ENCODE peak calls at places on chromosomes 7 and 10, in four cellular contexts. S is progenitor cell of endocrine pancreas, U is WERI-Rb-1, C is left lung. V is an unnamed sample.

GRCh38 chr10:28130267-28130666 is 131.4 kb upstream of the ODAD2 start:
- DNase-seq in S (no peak), C (no peak), U (no peak), V (no peak)

GRCh38 chr10:92809845-92810244 is 38.5 kb upstream of the EXOC6 start:
- DNase-seq in C (no peak), U (no peak), S (no peak), V (no peak)

GRCh38 chr7:47485640-47486435 is 96.1 kb downstream of the TNS3 start:
- DNase-seq in U (no peak), C (peak), S (no peak), V (no peak)

GRCh38 chr10:90288403-90288933 is 569.4 kb downstream of the HTR7 start:
- DNase-seq in U (no peak), C (no peak), S (no peak), V (no peak)

GRCh38 chr10:61628199-61628874 is 34.4 kb upstream of the CABCOCO1 start:
- DNase-seq in S (no peak), U (no peak), C (no peak), V (no peak)

GRCh38 chr10:103911021-103911459 is 6.9 kb downstream of the STN1 start:
- DNase-seq in S (no peak), U (no peak), C (no peak), V (no peak)

GRCh38 chr10:69421611-69422308 is 5.0 kb upstream of the TACR2 start:
- DNase-seq in C (peak), S (no peak), U (no peak), V (no peak)

GRCh38 chr7:55533050-55533728 is 39.1 kb downstream of the VOPP1 start:
- DNase-seq in C (no peak), S (no peak), U (no peak), V (no peak)

GRCh38 chr7:64870656-64871055 is 32.4 kb upstream of the ZNF273 start:
- DNase-seq in C (no peak), S (no peak), U (no peak), V (peak)

GRCh38 chr7:30931161-30931926 is 19.7 kb downstream of the AQP1 start:
- DNase-seq in U (no peak), S (peak), C (no peak), V (peak)

GRCh38 chr7:25456467-25457171 is 228.3 kb upstream of the NPVF start:
- DNase-seq in C (no peak), S (no peak), U (peak), V (no peak)

GRCh38 chr7:76346097-76346496 is 12.7 kb downstream of the YWHAG start:
- DNase-seq in S (no peak), U (no peak), C (no peak), V (no peak)

GRCh38 chr10:105793071-105793470 is 1152.0 kb downstream of the SORCS3 start:
- DNase-seq in S (no peak), U (no peak), C (no peak), V (no peak)

GRCh38 chr7:69651101-69651590 is 52.9 kb downstream of the AUTS2 start:
- DNase-seq in U (no peak), C (no peak), S (no peak), V (no peak)

GRCh38 chr7:47946581-47947354 is 1.5 kb downstream of the PKD1L1 start:
- DNase-seq in U (no peak), C (no peak), S (no peak), V (no peak)

GRCh38 chr7:141631525-141631924 is 70.4 kb downstream of the DENND11 start:
- DNase-seq in U (no peak), C (no peak), S (no peak), V (no peak)

GRCh38 chr7:34220501-34220900 is 315.2 kb downstream of the BMPER start:
- DNase-seq in U (no peak), S (no peak), C (no peak), V (no peak)

GRCh38 chr7:130444230-130444629 is 3.4 kb upstream of the CEP41 start:
- DNase-seq in C (no peak), S (no peak), U (no peak), V (no peak)

GRCh38 chr10:34804306-34804705 is 10.8 kb downstream of the PARD3 start:
- DNase-seq in S (no peak), C (no peak), U (no peak), V (no peak)

GRCh38 chr7:26696978-26697377 is 167.4 kb downstream of the SKAP2 start:
- DNase-seq in C (no peak), S (no peak), U (no peak), V (no peak)

GRCh38 chr10:24039897-24040296 is 169.0 kb upstream of the KIAA1217 start:
- DNase-seq in S (no peak), C (no peak), U (no peak), V (no peak)

GRCh38 chr10:130261766-130262165 is 125.6 kb downstream of the GLRX3 start:
- DNase-seq in C (no peak), S (no peak), U (no peak), V (no peak)

GRCh38 chr7:107130487-107131220 is 38.1 kb upstream of the HBP1 start:
- DNase-seq in C (no peak), S (no peak), U (no peak), V (no peak)

GRCh38 chr7:44685723-44686122 is 62.9 kb upstream of the ZMIZ2 start:
- DNase-seq in S (no peak), C (no peak), U (no peak), V (no peak)

GRCh38 chr7:103124429-103124979 is 24.4 kb downstream of the NAPEPLD start:
- DNase-seq in U (no peak), S (no peak), C (no peak), V (no peak)

GRCh38 chr7:130895006-130895750 is 161.2 kb upstream of the KLF14 start:
- DNase-seq in C (no peak), U (no peak), S (no peak), V (no peak)

GRCh38 chr7:3673524-3673923 is 372.5 kb downstream of the SDK1 start:
- DNase-seq in C (no peak), U (peak), S (no peak), V (no peak)

GRCh38 chr10:34649385-34649784 is 165.7 kb downstream of the PARD3 start:
- DNase-seq in U (no peak), C (no peak), S (no peak), V (no peak)

GRCh38 chr7:132145466-132145865 is 430.8 kb downstream of the PLXNA4 start:
- DNase-seq in C (no peak), S (no peak), U (peak), V (no peak)

GRCh38 chr7:121313793-121314676 is 14.8 kb upstream of the WNT16 start:
- DNase-seq in U (no peak), C (no peak), S (no peak), V (no peak)

GRCh38 chr10:123855013-123855684 is 36.5 kb downstream of the CPXM2 start:
- DNase-seq in C (no peak), S (no peak), U (no peak), V (no peak)

GRCh38 chr10:75967491-75967890 is 536.1 kb downstream of the LRMDA start:
- DNase-seq in S (no peak), U (peak), C (no peak), V (no peak)

GRCh38 chr7:87216701-87217508 is 2.6 kb downstream of the TMEM243 start:
- DNase-seq in S (no peak), C (no peak), U (no peak), V (no peak)

GRCh38 chr7:22147113-22147512 is 201.4 kb upstream of the CDCA7L start:
- DNase-seq in U (peak), S (no peak), C (no peak), V (no peak)

GRCh38 chr7:9488555-9488954 is 1055.1 kb downstream of the NXPH1 start:
- DNase-seq in U (no peak), C (no peak), S (no peak), V (no peak)

GRCh38 chr7:41656357-41656756 is 46.5 kb downstream of the INHBA start:
- DNase-seq in C (no peak), S (no peak), U (no peak), V (no peak)

GRCh38 chr7:46139079-46139478 is 218.0 kb upstream of the IGFBP3 start:
- DNase-seq in S (no peak), U (no peak), C (no peak), V (no peak)

GRCh38 chr10:14665865-14666857 is 108.5 kb downstream of the FAM107B start:
- DNase-seq in S (no peak), C (no peak), U (no peak), V (no peak)

DNA sequence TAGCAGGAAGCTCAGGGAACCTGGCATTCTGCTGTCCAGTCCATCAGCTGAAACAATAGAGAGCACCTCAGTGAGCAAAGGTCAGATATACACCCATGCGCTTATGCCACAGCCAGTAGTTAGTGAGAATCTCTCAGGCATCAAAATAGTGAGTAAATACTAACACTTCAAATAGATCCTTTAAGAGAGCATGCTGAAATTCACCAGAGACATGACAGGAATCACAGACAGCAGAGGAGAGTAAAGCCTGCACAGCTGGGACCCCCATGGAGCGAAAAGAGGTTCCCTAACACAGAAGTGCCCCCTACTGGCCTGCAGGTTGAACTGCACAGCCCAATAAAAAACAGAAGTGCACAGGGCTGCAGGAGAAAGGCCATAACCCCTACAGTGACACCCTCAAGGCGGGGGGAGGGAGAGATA is 57.6 kb upstream of the ANTXRL start:
- DNase-seq in C (no peak), S (no peak), U (peak), V (no peak)
- TF ChIP-seq CTCF in C (peak), S (peak), U (peak), V (peak)

GRCh38 chr10:10256860-10257259 is 760.8 kb upstream of the CELF2 start:
- DNase-seq in C (no peak), S (no peak), U (no peak), V (no peak)

DNA sequence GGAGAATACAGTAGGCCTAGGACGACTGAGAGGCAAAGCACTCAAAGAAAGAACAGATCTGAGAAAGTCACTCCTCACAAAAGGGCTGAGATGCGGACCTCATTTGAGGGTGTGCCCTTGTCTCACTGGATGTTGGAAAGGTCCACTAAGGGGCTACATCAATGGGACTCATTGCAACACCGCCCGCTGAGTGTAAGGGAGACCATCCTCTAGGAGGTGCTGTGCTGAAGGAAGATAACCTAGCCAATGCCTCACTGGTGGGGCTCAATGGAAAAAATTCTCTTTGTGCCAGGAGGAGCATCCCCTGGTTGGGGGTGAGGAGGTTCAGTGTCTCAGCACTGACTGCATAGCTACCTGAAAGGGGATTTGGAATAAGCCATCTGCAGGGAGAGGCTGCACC is 758.7 kb upstream of the CELF2 start:
- DNase-seq in U (no peak), S (no peak), C (no peak), V (no peak)
- TF ChIP-seq CTCF in U (no peak), S (no peak), C (no peak), V (no peak)

DNA sequence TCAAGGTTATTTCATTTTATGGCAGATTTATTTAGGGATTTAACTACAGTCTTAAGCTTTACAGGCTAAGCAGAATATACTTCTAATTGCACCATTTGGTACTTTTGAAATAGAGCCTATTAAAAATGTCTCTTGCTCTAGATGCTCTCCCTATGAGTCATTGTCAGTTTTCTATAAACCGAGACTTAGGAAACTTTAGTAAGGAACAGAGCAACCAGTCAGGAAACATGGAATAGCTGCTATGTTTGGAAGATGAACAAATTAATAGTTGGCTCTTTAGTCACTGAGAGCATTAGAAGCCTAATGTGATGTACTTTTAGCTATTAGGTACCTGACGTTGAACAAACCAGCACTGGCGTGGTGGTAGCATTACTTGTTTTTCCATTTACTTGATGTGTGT is 35.3 kb downstream of the INPP5F start:
- DNase-seq in C (no peak), S (no peak), U (no peak), V (no peak)
- TF ChIP-seq CTCF in C (no peak), S (no peak), U (no peak), V (no peak)

GRCh38 chr7:74190259-74190658 is 16.1 kb downstream of the EIF4H start:
- DNase-seq in S (no peak), C (no peak), U (no peak), V (no peak)

GRCh38 chr7:74185016-74185415 is 10.9 kb downstream of the EIF4H start:
- DNase-seq in C (no peak), S (no peak), U (no peak), V (no peak)

GRCh38 chr7:74185636-74186035 is 11.5 kb downstream of the EIF4H start:
- DNase-seq in U (no peak), C (no peak), S (no peak), V (no peak)

GRCh38 chr7:74191231-74191630 is 17.1 kb downstream of the EIF4H start:
- DNase-seq in U (no peak), S (no peak), C (no peak), V (no peak)

DNA sequence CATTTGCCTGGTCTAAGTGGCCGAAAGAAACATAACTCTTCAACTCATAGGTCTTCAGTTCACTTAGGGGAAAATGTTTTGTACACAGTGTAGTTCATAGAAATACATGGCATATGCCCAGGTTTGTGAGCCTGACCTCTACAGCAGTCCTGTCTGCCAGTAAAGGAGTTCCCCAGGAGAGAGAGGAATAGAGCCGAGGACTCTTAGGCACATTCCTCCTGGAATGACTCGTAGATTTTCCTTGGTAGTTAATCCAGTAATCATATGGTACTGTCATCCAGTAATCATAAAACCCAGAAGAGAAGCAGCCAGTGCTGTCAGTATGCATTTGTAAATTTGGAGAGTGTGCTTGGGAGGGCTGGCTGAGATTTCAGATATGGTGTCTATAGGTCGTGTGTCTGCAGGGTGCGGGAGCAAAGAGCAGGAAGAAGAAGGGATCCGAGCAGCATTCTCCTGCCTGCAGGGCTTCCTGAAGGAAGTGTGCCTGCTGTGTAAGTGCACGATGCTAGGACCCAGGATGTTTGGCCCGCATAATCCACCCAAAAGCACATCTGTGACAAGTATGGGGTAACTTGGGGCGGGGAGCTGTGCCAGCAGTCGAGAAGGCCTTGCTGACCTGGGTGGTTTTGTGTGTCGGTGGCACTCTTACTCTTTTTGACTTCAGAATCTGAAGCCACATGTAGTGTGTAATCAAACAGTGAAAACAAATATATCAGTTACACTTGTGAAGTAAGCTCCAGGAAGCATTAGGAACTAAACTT is 13.9 kb downstream of the EIF4H start:
- DNase-seq in S (no peak), C (no peak), U (no peak), V (no peak)
- TF ChIP-seq CTCF in S (no peak), C (no peak), U (no peak), V (no peak)

GRCh38 chr7:158782638-158783490 is 46.4 kb downstream of the ESYT2 start:
- DNase-seq in S (no peak), C (peak), U (no peak), V (no peak)
- TF ChIP-seq CTCF in S (peak), C (peak), U (peak), V (peak)

DNA sequence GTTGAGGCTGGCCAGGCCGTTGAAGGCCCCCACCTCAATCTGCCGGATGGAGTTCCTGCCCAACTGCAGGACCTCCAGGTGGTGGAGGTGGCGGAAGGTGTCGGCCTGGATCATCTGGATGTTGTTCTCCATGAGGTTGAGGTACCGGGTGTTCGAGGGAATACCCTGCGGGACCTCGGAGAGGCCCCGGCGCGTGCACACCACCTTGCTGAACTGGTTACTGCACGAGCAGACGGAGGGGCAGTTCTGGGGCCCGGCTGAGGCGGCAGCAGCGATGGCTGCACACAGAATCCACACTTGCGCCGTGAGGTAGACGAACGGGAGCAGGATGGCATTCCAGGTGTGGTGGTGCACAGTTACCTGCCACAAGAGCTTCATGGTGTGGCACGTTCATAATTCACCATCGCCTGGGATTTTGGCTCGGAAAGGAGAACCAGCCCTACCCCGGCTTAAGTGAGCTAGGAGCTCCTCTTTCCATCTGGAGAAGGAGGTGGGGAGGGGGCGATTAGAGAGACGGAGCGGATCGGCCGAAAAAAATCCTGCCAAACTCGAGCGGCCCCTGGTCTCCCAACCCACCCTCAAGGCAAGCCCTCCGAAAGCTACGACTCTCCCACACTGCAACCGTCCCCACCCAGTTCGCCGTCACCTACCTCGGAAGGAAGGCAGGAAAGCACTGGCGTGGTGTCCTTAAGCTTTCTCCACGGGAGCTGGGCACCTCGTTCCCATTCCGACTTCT is 806 bp downstream of the LRRC4 start:
- DNase-seq in C (no peak), S (no peak), U (no peak), V (peak)
- TF ChIP-seq CTCF in C (no peak), S (no peak), U (no peak), V (no peak)

GRCh38 chr10:100374137-100374655 is 27.2 kb downstream of the SCD start:
- DNase-seq in C (no peak), U (no peak), S (no peak), V (no peak)

GRCh38 chr10:100373298-100374136 is 26.5 kb downstream of the SCD start:
- DNase-seq in U (peak), S (peak), C (peak), V (peak)

GRCh38 chr10:100370976-100371706 is 24.1 kb downstream of the SCD start:
- DNase-seq in C (peak), U (peak), S (peak), V (no peak)

GRCh38 chr10:100370561-100370975 is 23.5 kb downstream of the SCD start:
- DNase-seq in C (peak), S (no peak), U (no peak), V (no peak)

DNA sequence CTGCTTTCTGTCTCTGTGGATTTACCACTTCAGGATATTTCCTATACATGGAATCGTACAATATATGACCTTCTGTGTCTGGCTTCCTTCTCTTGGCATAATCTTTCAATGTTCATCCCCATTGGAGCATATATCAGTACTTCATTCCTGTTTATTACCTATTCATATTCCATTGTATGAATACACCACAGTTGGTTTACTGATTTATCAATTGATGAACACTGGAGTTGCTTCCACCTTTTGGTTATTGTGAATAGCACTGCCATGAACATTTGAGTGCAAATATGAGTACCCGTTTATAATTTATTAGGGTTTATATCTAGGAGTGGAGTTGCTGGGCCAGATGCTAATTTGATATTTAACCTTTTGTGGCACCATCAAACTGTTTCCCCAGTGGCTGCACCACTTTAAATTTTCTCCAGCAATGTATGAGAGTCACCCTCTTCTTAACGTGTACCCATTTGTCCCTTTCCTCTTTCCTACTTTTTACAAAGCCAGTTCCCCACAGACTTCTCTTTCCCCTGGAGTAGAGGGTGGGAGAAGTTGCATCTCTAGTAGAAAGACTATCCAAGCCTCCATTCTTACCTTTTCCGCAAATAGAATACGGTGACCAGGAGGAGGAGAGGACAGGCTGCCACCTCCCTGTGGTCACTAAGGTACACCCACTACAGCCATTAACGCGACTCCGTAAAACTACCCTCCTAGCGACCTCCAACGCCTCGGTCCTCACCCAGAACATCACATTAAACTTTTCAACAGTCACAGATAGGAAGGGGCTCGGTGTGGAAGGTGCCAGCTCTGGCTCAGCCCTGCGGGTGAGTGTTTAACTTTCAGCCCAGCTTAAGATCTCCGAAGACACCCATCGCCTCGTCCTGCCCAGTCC is 25.6 kb downstream of the SCD start:
- DNase-seq in C (no peak), U (no peak), S (no peak), V (no peak)
- TF ChIP-seq CTCF in C (no peak), U (peak), S (no peak), V (no peak)

GRCh38 chr7:149067869-149068268 is 22.6 kb downstream of the ZNF786 start:
- DNase-seq in C (no peak), U (peak), S (no peak), V (no peak)
- TF ChIP-seq CTCF in C (no peak), U (peak), S (no peak), V (no peak)